ENCODE peak calls at places on chromosomes 6 and 20, in seven cellular contexts. One of them, this sample, is unnamed. For H3K4me1 and H3K27me3, the result is how much of the 10 kb centered on the place peaks cover.

GRCh38 chr6:144438103-144438502 is 153.0 kb downstream of the UTRN start:
- DNase-seq in neural progenitor cell: no peak
- DNase-seq in mammary epithelial cell: no peak
- DNase-seq in IMR-90: no peak
- DNase-seq in neuronal stem cell: no peak
- DNase-seq in mesendoderm: no peak
- DNase-seq in PC-3: no peak
- DNase-seq in this sample: no peak

GRCh38 chr6:2387445-2387844 is 142.0 kb upstream of the GMDS start:
- DNase-seq in neural progenitor cell: no peak
- DNase-seq in mammary epithelial cell: no peak
- DNase-seq in IMR-90: no peak
- DNase-seq in neuronal stem cell: no peak
- DNase-seq in mesendoderm: no peak
- DNase-seq in PC-3: peak
- DNase-seq in this sample: no peak

GRCh38 chr6:25227854-25228253 is 51.3 kb upstream of the CARMIL1 start:
- DNase-seq in neural progenitor cell: no peak
- DNase-seq in mammary epithelial cell: no peak
- DNase-seq in IMR-90: no peak
- DNase-seq in neuronal stem cell: no peak
- DNase-seq in mesendoderm: no peak
- DNase-seq in PC-3: no peak
- DNase-seq in this sample: no peak

GRCh38 chr6:39365281-39366074 is 43.0 kb upstream of the KCNK16 start:
- DNase-seq in neural progenitor cell: no peak
- DNase-seq in mammary epithelial cell: peak
- DNase-seq in IMR-90: peak
- DNase-seq in neuronal stem cell: no peak
- DNase-seq in mesendoderm: no peak
- DNase-seq in PC-3: peak
- DNase-seq in this sample: peak

GRCh38 chr6:33071579-33071978 is 1.9 kb downstream of the HLA-DPA1 start:
- DNase-seq in neural progenitor cell: no peak
- DNase-seq in mammary epithelial cell: no peak
- DNase-seq in IMR-90: no peak
- DNase-seq in neuronal stem cell: no peak
- DNase-seq in mesendoderm: no peak
- DNase-seq in PC-3: no peak
- DNase-seq in this sample: no peak

GRCh38 chr20:24617080-24617432 is 147.6 kb downstream of the SYNDIG1 start:
- DNase-seq in neural progenitor cell: no peak
- DNase-seq in mammary epithelial cell: no peak
- DNase-seq in IMR-90: no peak
- DNase-seq in neuronal stem cell: no peak
- DNase-seq in mesendoderm: no peak
- DNase-seq in PC-3: no peak
- DNase-seq in this sample: no peak

GRCh38 chr20:9838378-9839295 is at the start of gene PAK5:
- DNase-seq in neural progenitor cell: peak
- DNase-seq in mammary epithelial cell: peak
- DNase-seq in IMR-90: peak
- DNase-seq in neuronal stem cell: peak
- DNase-seq in mesendoderm: peak
- DNase-seq in PC-3: no peak
- DNase-seq in this sample: peak

GRCh38 chr20:13819885-13820645 is 35.2 kb downstream of the NDUFAF5 start:
- DNase-seq in neural progenitor cell: peak
- DNase-seq in mammary epithelial cell: peak
- DNase-seq in IMR-90: peak
- DNase-seq in neuronal stem cell: peak
- DNase-seq in mesendoderm: peak
- DNase-seq in PC-3: peak
- DNase-seq in this sample: peak

GRCh38 chr20:59751075-59751711 is 146.9 kb downstream of the PHACTR3 start:
- DNase-seq in neural progenitor cell: peak
- DNase-seq in mammary epithelial cell: peak
- DNase-seq in IMR-90: peak
- DNase-seq in neuronal stem cell: peak
- DNase-seq in mesendoderm: peak
- DNase-seq in PC-3: peak
- DNase-seq in this sample: peak

GRCh38 chr20:4592316-4593148 is 129.2 kb upstream of the PRND start:
- DNase-seq in neural progenitor cell: peak
- DNase-seq in mammary epithelial cell: peak
- DNase-seq in IMR-90: no peak
- DNase-seq in neuronal stem cell: peak
- DNase-seq in mesendoderm: peak
- DNase-seq in PC-3: peak
- DNase-seq in this sample: peak

GRCh38 chr6:159097256-159097655 is 52.5 kb upstream of the TAGAP start:
- DNase-seq in neural progenitor cell: no peak
- DNase-seq in mammary epithelial cell: no peak
- DNase-seq in IMR-90: no peak
- DNase-seq in neuronal stem cell: no peak
- DNase-seq in mesendoderm: no peak
- DNase-seq in PC-3: no peak
- DNase-seq in this sample: no peak

GRCh38 chr6:13794184-13794583 is 20.2 kb downstream of the MCUR1 start:
- DNase-seq in neural progenitor cell: no peak
- DNase-seq in mammary epithelial cell: peak
- DNase-seq in IMR-90: peak
- DNase-seq in neuronal stem cell: no peak
- DNase-seq in mesendoderm: peak
- DNase-seq in PC-3: peak
- DNase-seq in this sample: peak

GRCh38 chr20:20459726-20460125 is 91.8 kb downstream of the INSM1 start:
- DNase-seq in neural progenitor cell: no peak
- DNase-seq in mammary epithelial cell: no peak
- DNase-seq in IMR-90: peak
- DNase-seq in neuronal stem cell: no peak
- DNase-seq in mesendoderm: no peak
- DNase-seq in PC-3: peak
- DNase-seq in this sample: no peak

GRCh38 chr6:355809-356208 is 35.7 kb upstream of the IRF4 start:
- DNase-seq in neural progenitor cell: peak
- DNase-seq in mammary epithelial cell: no peak
- DNase-seq in IMR-90: no peak
- DNase-seq in neuronal stem cell: no peak
- DNase-seq in mesendoderm: no peak
- DNase-seq in PC-3: no peak
- DNase-seq in this sample: no peak

GRCh38 chr6:127266892-127267741 is 453 bp downstream of the RNF146 start:
- DNase-seq in neural progenitor cell: peak
- DNase-seq in mammary epithelial cell: peak
- DNase-seq in IMR-90: peak
- DNase-seq in neuronal stem cell: peak
- DNase-seq in mesendoderm: peak
- DNase-seq in PC-3: peak
- DNase-seq in this sample: peak

GRCh38 chr6:145034664-145035063 is 700.7 kb downstream of the EPM2A start:
- DNase-seq in neural progenitor cell: no peak
- DNase-seq in mammary epithelial cell: no peak
- DNase-seq in IMR-90: peak
- DNase-seq in neuronal stem cell: no peak
- DNase-seq in mesendoderm: no peak
- DNase-seq in PC-3: no peak
- DNase-seq in this sample: peak

GRCh38 chr6:37696220-37696840 is 1.4 kb downstream of the MDGA1 start:
- DNase-seq in neural progenitor cell: peak
- DNase-seq in mammary epithelial cell: peak
- DNase-seq in IMR-90: peak
- DNase-seq in neuronal stem cell: no peak
- DNase-seq in mesendoderm: no peak
- DNase-seq in PC-3: peak
- DNase-seq in this sample: peak

GRCh38 chr6:72894091-72894490 is 272.2 kb downstream of the KCNQ5 start:
- DNase-seq in neural progenitor cell: no peak
- DNase-seq in mammary epithelial cell: peak
- DNase-seq in IMR-90: no peak
- DNase-seq in neuronal stem cell: no peak
- DNase-seq in mesendoderm: no peak
- DNase-seq in PC-3: peak
- DNase-seq in this sample: no peak

GRCh38 chr6:168640738-168641137 is 199.8 kb downstream of the SMOC2 start:
- DNase-seq in neural progenitor cell: no peak
- DNase-seq in mammary epithelial cell: no peak
- DNase-seq in IMR-90: no peak
- DNase-seq in neuronal stem cell: no peak
- DNase-seq in mesendoderm: no peak
- DNase-seq in PC-3: no peak
- DNase-seq in this sample: no peak

GRCh38 chr6:107976267-107976783 is 18.3 kb upstream of the SEC63 start:
- DNase-seq in neural progenitor cell: no peak
- DNase-seq in mammary epithelial cell: no peak
- DNase-seq in IMR-90: no peak
- DNase-seq in neuronal stem cell: no peak
- DNase-seq in mesendoderm: no peak
- DNase-seq in PC-3: no peak
- DNase-seq in this sample: no peak

GRCh38 chr6:74577619-74578018 is 628.2 kb downstream of the COL12A1 start:
- DNase-seq in neural progenitor cell: no peak
- DNase-seq in mammary epithelial cell: no peak
- DNase-seq in IMR-90: no peak
- DNase-seq in neuronal stem cell: no peak
- DNase-seq in mesendoderm: no peak
- DNase-seq in PC-3: no peak
- DNase-seq in this sample: no peak

GRCh38 chr6:33199687-33200233 is 705 bp downstream of the RXRB start:
- DNase-seq in neural progenitor cell: peak
- DNase-seq in mammary epithelial cell: peak
- DNase-seq in IMR-90: peak
- DNase-seq in neuronal stem cell: no peak
- DNase-seq in mesendoderm: peak
- DNase-seq in PC-3: peak
- DNase-seq in this sample: no peak

GRCh38 chr6:147699637-147700036 is 191.1 kb downstream of the SAMD5 start:
- DNase-seq in neural progenitor cell: no peak
- DNase-seq in mammary epithelial cell: peak
- DNase-seq in IMR-90: peak
- DNase-seq in neuronal stem cell: no peak
- DNase-seq in mesendoderm: no peak
- DNase-seq in PC-3: peak
- DNase-seq in this sample: peak

GRCh38 chr6:110532401-110532800 is 56.0 kb upstream of the SLC22A16 start:
- DNase-seq in neural progenitor cell: no peak
- DNase-seq in mammary epithelial cell: no peak
- DNase-seq in IMR-90: no peak
- DNase-seq in neuronal stem cell: no peak
- DNase-seq in mesendoderm: no peak
- DNase-seq in PC-3: no peak
- DNase-seq in this sample: no peak

GRCh38 chr6:110538416-110539060 is 62.1 kb upstream of the SLC22A16 start:
- DNase-seq in neural progenitor cell: no peak
- DNase-seq in mammary epithelial cell: no peak
- DNase-seq in IMR-90: peak
- DNase-seq in neuronal stem cell: no peak
- DNase-seq in mesendoderm: peak
- DNase-seq in PC-3: no peak
- DNase-seq in this sample: no peak

GRCh38 chr6:110530671-110531070 is 54.3 kb upstream of the SLC22A16 start:
- DNase-seq in neural progenitor cell: no peak
- DNase-seq in mammary epithelial cell: peak
- DNase-seq in IMR-90: peak
- DNase-seq in neuronal stem cell: no peak
- DNase-seq in mesendoderm: no peak
- DNase-seq in PC-3: no peak
- DNase-seq in this sample: no peak

GRCh38 chr6:110537208-110538123 is 61.1 kb upstream of the SLC22A16 start:
- DNase-seq in neural progenitor cell: no peak
- DNase-seq in mammary epithelial cell: peak
- DNase-seq in IMR-90: peak
- DNase-seq in neuronal stem cell: no peak
- DNase-seq in mesendoderm: peak
- DNase-seq in PC-3: peak
- DNase-seq in this sample: peak

GRCh38 chr6:110534731-110535164 is 58.3 kb upstream of the SLC22A16 start:
- DNase-seq in neural progenitor cell: no peak
- DNase-seq in mammary epithelial cell: peak
- DNase-seq in IMR-90: peak
- DNase-seq in neuronal stem cell: no peak
- DNase-seq in mesendoderm: no peak
- DNase-seq in PC-3: peak
- DNase-seq in this sample: peak
- H3K9ac ChIP-seq in neural progenitor cell: no peak
- H3K9ac ChIP-seq in mammary epithelial cell: no peak
- H3K9ac ChIP-seq in IMR-90: no peak
- H3K9ac ChIP-seq in neuronal stem cell: no peak
- H3K9ac ChIP-seq in mesendoderm: no peak
- H3K9ac ChIP-seq in PC-3: peak
- H3K9ac ChIP-seq in this sample: no peak

DNA sequence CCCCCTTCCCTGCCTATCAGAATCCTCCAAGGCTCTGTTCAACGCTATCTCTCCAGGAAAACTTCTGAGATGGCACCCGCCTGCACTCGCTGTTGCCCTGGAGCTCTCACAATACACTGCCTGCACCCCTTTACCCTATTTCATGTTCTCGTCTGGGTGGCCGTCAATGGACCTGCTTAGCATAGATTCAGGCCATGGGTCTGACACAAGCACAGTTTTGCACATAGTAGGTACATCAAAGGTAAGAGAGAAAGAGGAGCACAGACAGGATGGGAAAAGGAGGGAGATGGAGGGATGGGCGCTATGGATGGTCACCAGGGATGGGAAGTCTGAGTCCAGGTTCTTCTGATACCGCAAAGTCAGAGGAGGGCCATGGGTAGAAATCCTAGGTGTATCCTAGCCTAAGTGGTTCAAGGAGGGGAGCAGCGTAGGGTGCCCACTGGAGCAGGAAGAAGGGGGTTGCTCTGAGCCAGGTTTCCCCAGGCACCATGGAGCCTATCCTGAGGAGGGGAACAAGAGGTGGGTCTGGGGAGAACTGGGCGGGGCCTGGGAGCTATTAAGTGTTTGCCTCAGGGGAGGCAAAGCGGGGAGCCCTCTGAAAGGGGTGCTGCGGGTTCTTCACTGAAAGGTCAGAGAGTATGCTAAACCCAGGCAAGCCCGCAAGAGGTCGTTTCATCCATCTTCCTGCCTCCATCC is 89.3 kb downstream of the MRPL14 start:
- DNase-seq in neural progenitor cell: no peak
- DNase-seq in mammary epithelial cell: no peak
- DNase-seq in IMR-90: no peak
- DNase-seq in neuronal stem cell: no peak
- DNase-seq in mesendoderm: no peak
- DNase-seq in PC-3: no peak
- DNase-seq in this sample: no peak
- H3K4me1 ChIP-seq in neural progenitor cell: under half
- H3K4me1 ChIP-seq in mammary epithelial cell: half or more
- H3K4me1 ChIP-seq in IMR-90: under half
- H3K4me1 ChIP-seq in neuronal stem cell: under half
- H3K4me1 ChIP-seq in mesendoderm: under half
- H3K4me1 ChIP-seq in PC-3: half or more
- H3K4me1 ChIP-seq in this sample: under half

GRCh38 chr6:50442531-50443040 is 270.7 kb upstream of the TFAP2D start:
- DNase-seq in neural progenitor cell: no peak
- DNase-seq in mammary epithelial cell: no peak
- DNase-seq in IMR-90: no peak
- DNase-seq in neuronal stem cell: no peak
- DNase-seq in mesendoderm: no peak
- DNase-seq in PC-3: no peak
- DNase-seq in this sample: no peak
- H3K27me3 ChIP-seq in neural progenitor cell: under half
- H3K27me3 ChIP-seq in mammary epithelial cell: under half
- H3K27me3 ChIP-seq in IMR-90: under half
- H3K27me3 ChIP-seq in neuronal stem cell: under half
- H3K27me3 ChIP-seq in mesendoderm: under half
- H3K27me3 ChIP-seq in PC-3: under half
- H3K27me3 ChIP-seq in this sample: under half

GRCh38 chr6:101393291-101394251 is at the start of gene GRIK2:
- DNase-seq in neural progenitor cell: peak
- DNase-seq in mammary epithelial cell: peak
- DNase-seq in IMR-90: peak
- DNase-seq in neuronal stem cell: peak
- DNase-seq in mesendoderm: peak
- DNase-seq in PC-3: peak
- DNase-seq in this sample: peak
- H3K9ac ChIP-seq in neural progenitor cell: no peak
- H3K9ac ChIP-seq in mammary epithelial cell: no peak
- H3K9ac ChIP-seq in IMR-90: peak
- H3K9ac ChIP-seq in neuronal stem cell: no peak
- H3K9ac ChIP-seq in mesendoderm: peak
- H3K9ac ChIP-seq in PC-3: peak
- H3K9ac ChIP-seq in this sample: peak